ENCODE peak calls at places on chromosome 6, in five cellular contexts. R, T, O, H and C are unnamed samples.

GRCh38 chr6:87151786-87152527 is 3.4 kb upstream of the ZNF292 start:
- DNase-seq in R (peak; percentile 90), T (peak; percentile 74), O (peak; percentile 23), H (peak; percentile 66), C (peak; percentile 80)

GRCh38 chr6:81801489-81801888 is 49.0 kb upstream of the TENT5A start:
- DNase-seq in R (no peak), T (no peak), O (no peak), H (no peak), C (no peak)

GRCh38 chr6:46199387-46199786 is 28.6 kb upstream of the ENPP5 start:
- DNase-seq in R (no peak), T (peak; percentile 26), O (no peak), H (no peak), C (no peak)

GRCh38 chr6:20098267-20098876 is 113.9 kb downstream of the MBOAT1 start:
- DNase-seq in R (no peak), T (no peak), O (no peak), H (no peak), C (no peak)

GRCh38 chr6:170227521-170227983 is 63.3 kb downstream of the DLL1 start:
- DNase-seq in R (no peak), T (no peak), O (peak; percentile 20), H (peak; percentile 35), C (no peak)

GRCh38 chr6:43076093-43076927 is at the start of gene PTK7:
- DNase-seq in R (peak; percentile 90), T (peak; percentile 47), O (peak; percentile 78), H (no peak), C (peak; percentile 31)

GRCh38 chr6:168133707-168134398 is 54.8 kb upstream of the FRMD1 start:
- DNase-seq in R (no peak), T (no peak), O (no peak), H (no peak), C (no peak)

GRCh38 chr6:136676075-136676474 is 116.2 kb downstream of the MAP3K5 start:
- DNase-seq in R (no peak), T (no peak), O (no peak), H (no peak), C (no peak)

GRCh38 chr6:156190270-156190669 is 586.9 kb upstream of the ARID1B start:
- DNase-seq in R (no peak), T (no peak), O (no peak), H (no peak), C (no peak)

GRCh38 chr6:100466410-100467143 is 1.9 kb upstream of the SIM1 start:
- DNase-seq in R (no peak), T (no peak), O (no peak), H (no peak), C (no peak)

GRCh38 chr6:133339543-133340384 is 98.6 kb downstream of the EYA4 start:
- DNase-seq in R (no peak), T (no peak), O (no peak), H (no peak), C (no peak)

GRCh38 chr6:10901751-10902150 is 14.9 kb downstream of the SYCP2L start:
- DNase-seq in R (no peak), T (no peak), O (no peak), H (peak; percentile 17), C (no peak)

GRCh38 chr6:96436398-96436797 is 85.2 kb upstream of the UFL1 start:
- DNase-seq in R (no peak), T (no peak), O (no peak), H (no peak), C (no peak)

GRCh38 chr6:45554596-45554995 is 176.9 kb upstream of the SUPT3H start:
- DNase-seq in R (peak; percentile 10), T (no peak), O (no peak), H (no peak), C (no peak)

GRCh38 chr6:105587349-105588115 is 184.7 kb upstream of the PREP start:
- DNase-seq in R (no peak), T (no peak), O (no peak), H (no peak), C (peak; percentile 37)

GRCh38 chr6:159865226-159865920 is 25.4 kb upstream of the MAS1 start:
- DNase-seq in R (no peak), T (no peak), O (no peak), H (no peak), C (no peak)

GRCh38 chr6:164477126-164477525 is 832.3 kb downstream of the C6orf118 start:
- DNase-seq in R (no peak), T (no peak), O (no peak), H (no peak), C (no peak)

GRCh38 chr6:52157301-52157930 is 28.8 kb upstream of the IL17A start:
- DNase-seq in R (peak; percentile 31), T (no peak), O (no peak), H (no peak), C (peak; percentile 73)

GRCh38 chr6:21676769-21677168 is 83.2 kb downstream of the SOX4 start:
- DNase-seq in R (no peak), T (no peak), O (no peak), H (no peak), C (no peak)

GRCh38 chr6:83183082-83183828 is 9.8 kb downstream of the PGM3 start:
- DNase-seq in R (no peak), T (peak; percentile 50), O (peak; percentile 21), H (no peak), C (no peak)

GRCh38 chr6:56363796-56364195 is 116.4 kb upstream of the COL21A1 start:
- DNase-seq in R (no peak), T (no peak), O (no peak), H (no peak), C (no peak)

GRCh38 chr6:25862199-25862598 is 11.8 kb downstream of the SLC17A3 start:
- DNase-seq in R (no peak), T (no peak), O (no peak), H (no peak), C (no peak)

GRCh38 chr6:624979-625378 is 31.9 kb downstream of the HUS1B start:
- DNase-seq in R (peak; percentile 3), T (no peak), O (peak; percentile 48), H (no peak), C (no peak)

GRCh38 chr6:35185302-35185681 is 28.5 kb upstream of the SCUBE3 start:
- DNase-seq in R (no peak), T (peak; percentile 28), O (peak; percentile 48), H (no peak), C (no peak)

GRCh38 chr6:26494117-26494516 is 6.0 kb upstream of the BTN1A1 start:
- DNase-seq in R (no peak), T (no peak), O (no peak), H (no peak), C (no peak)

GRCh38 chr6:100203391-100203790 is 209.4 kb upstream of the MCHR2 start:
- DNase-seq in R (peak; percentile 39), T (no peak), O (peak; percentile 60), H (no peak), C (no peak)

GRCh38 chr6:106422551-106422950 is 62.0 kb downstream of the CRYBG1 start:
- DNase-seq in R (no peak), T (no peak), O (no peak), H (no peak), C (no peak)

GRCh38 chr6:148530394-148530923 is 187.8 kb downstream of the SASH1 start:
- DNase-seq in R (peak; percentile 89), T (no peak), O (no peak), H (peak; percentile 34), C (no peak)

GRCh38 chr6:105280033-105280432 is 100.2 kb upstream of the POPDC3 start:
- DNase-seq in R (no peak), T (no peak), O (no peak), H (no peak), C (no peak)

GRCh38 chr6:130148181-130148580 is 74.6 kb downstream of the SAMD3 start:
- DNase-seq in R (no peak), T (no peak), O (no peak), H (no peak), C (peak; percentile 31)

GRCh38 chr6:11706186-11706585 is 72.4 kb downstream of the ADTRP start:
- DNase-seq in R (no peak), T (no peak), O (no peak), H (no peak), C (no peak)

GRCh38 chr6:10532392-10532791 is 11.2 kb downstream of the GCNT2 start:
- DNase-seq in R (no peak), T (no peak), O (no peak), H (no peak), C (no peak)

GRCh38 chr6:21997414-21998037 is 299.3 kb downstream of the PRL start:
- DNase-seq in R (peak; percentile 78), T (no peak), O (no peak), H (no peak), C (no peak)

GRCh38 chr6:137036566-137037300 is 8.0 kb downstream of the IL20RA start:
- DNase-seq in R (no peak), T (no peak), O (no peak), H (no peak), C (no peak)

GRCh38 chr6:112575309-112575834 is 228.2 kb downstream of the RFPL4B start:
- DNase-seq in R (no peak), T (no peak), O (no peak), H (no peak), C (no peak)

GRCh38 chr6:62039602-62040001 is 246.4 kb downstream of the KHDRBS2 start:
- DNase-seq in R (no peak), T (no peak), O (no peak), H (no peak), C (no peak)